ENCODE peak calls at places on chromosome 19, in seven cellular contexts. A, S, Y, H, Q, C and W are unnamed samples.

GRCh38 chr19:52370341-52370710 is 603 bp downstream of the ZNF880 start:
- DNase-seq in H (no peak), S (no peak), A (no peak), Y (no peak), C (no peak), Q (no peak), W (no peak)

GRCh38 chr19:2888739-2889224 is 11.9 kb upstream of the ZNF57 start:
- DNase-seq in S (peak), C (peak), A (peak), Q (peak), H (peak), Y (no peak), W (no peak)

GRCh38 chr19:18899624-18900560 is 3.9 kb upstream of the CERS1 start:
- DNase-seq in C (no peak), A (no peak), Q (no peak), S (no peak), H (no peak), Y (no peak), W (no peak)

GRCh38 chr19:58440556-58440955 is 603 bp upstream of the ZNF132 start:
- DNase-seq in C (no peak), S (no peak), Y (no peak), Q (no peak), A (no peak), H (no peak), W (no peak)

GRCh38 chr19:7494416-7495098 is 5.7 kb upstream of the PEX11G start:
- DNase-seq in S (peak), H (no peak), A (peak), Q (peak), Y (no peak), C (peak), W (no peak)

GRCh38 chr19:36097036-36097435 is 13.9 kb upstream of the OVOL3 start:
- DNase-seq in H (no peak), C (no peak), Y (no peak), S (no peak), A (no peak), Q (no peak), W (no peak)

GRCh38 chr19:46718934-46719551 is 2.1 kb upstream of the PRKD2 start:
- DNase-seq in Q (no peak), A (no peak), Y (no peak), H (no peak), S (no peak), C (no peak), W (no peak)

GRCh38 chr19:2289714-2290435 is 7.9 kb upstream of the PEAK3 start:
- DNase-seq in Q (peak), A (no peak), Y (no peak), C (no peak), H (peak), S (no peak), W (no peak)

GRCh38 chr19:38583219-38583984 is 34.4 kb downstream of the MAP4K1 start:
- DNase-seq in A (no peak), H (peak), Q (no peak), S (no peak), Y (no peak), C (no peak), W (no peak)
- TF ChIP-seq CTCF in A (no peak), H (no peak), Q (no peak), S (no peak), Y (no peak), C (no peak), W (no peak)

GRCh38 chr19:12647490-12648071 is 19.0 kb downstream of the MAN2B1 start:
- DNase-seq in Y (no peak), Q (peak), C (peak), H (peak), A (no peak), S (peak), W (no peak)
- H3K4me3 ChIP-seq in Y (no peak), Q (peak), C (peak), H (peak), A (no peak), S (peak), W (no peak)

GRCh38 chr19:42287826-42288107 is 14.2 kb upstream of the PRR19 start:
- DNase-seq in Y (no peak), C (no peak), H (no peak), A (no peak), Q (no peak), S (no peak), W (no peak)

GRCh38 chr19:42285546-42285945 is 16.4 kb upstream of the PRR19 start:
- DNase-seq in Y (no peak), S (no peak), A (no peak), H (no peak), Q (peak), C (no peak), W (no peak)

GRCh38 chr19:42287017-42287825 is 14.7 kb upstream of the PRR19 start:
- DNase-seq in Q (peak), Y (no peak), S (no peak), H (no peak), C (no peak), A (no peak), W (no peak)

GRCh38 chr19:42285988-42286348 is 16.0 kb upstream of the PRR19 start:
- DNase-seq in A (no peak), C (peak), Q (no peak), S (no peak), Y (no peak), H (no peak), W (no peak)

GRCh38 chr19:42286349-42287016 is 15.4 kb upstream of the PRR19 start:
- DNase-seq in C (peak), S (peak), Q (peak), A (peak), Y (no peak), H (no peak), W (no peak)
- TF ChIP-seq CTCF in C (no peak), S (no peak), Q (no peak), A (no peak), Y (no peak), H (no peak), W (no peak)

GRCh38 chr19:4052993-4053422 is 13.7 kb downstream of the ZBTB7A start:
- DNase-seq in S (no peak), C (no peak), A (no peak), H (peak), Q (no peak), Y (no peak), W (no peak)
- H3K4me3 ChIP-seq in S (peak), C (peak), A (no peak), H (peak), Q (peak), Y (no peak), W (no peak)